ENCODE peak calls at places on chromosomes 12 and 14, in five cellular contexts. J, K, E, O and B are unnamed samples.

GRCh38 chr12:8969861-8970411 is 19.4 kb upstream of the KLRG1 start:
- DNase-seq in J (no peak), K (no peak), E (no peak), O (no peak), B (no peak)

GRCh38 chr14:64986578-64987571 is at the start of gene FNTB:
- DNase-seq in J (peak; percentile 99), K (peak; percentile 93), E (peak; percentile 96), O (peak; percentile 96), B (peak; percentile 99)

GRCh38 chr14:104425763-104426691 is 153.5 kb upstream of the C14orf180 start:
- DNase-seq in J (no peak), K (no peak), E (no peak), O (no peak), B (peak; percentile 46)

GRCh38 chr12:14187966-14188365 is 177.5 kb upstream of the ATF7IP start:
- DNase-seq in J (no peak), K (no peak), E (no peak), O (no peak), B (no peak)

GRCh38 chr12:121968880-121969279 is 50.5 kb downstream of the CFAP251 start:
- DNase-seq in J (no peak), K (no peak), E (no peak), O (no peak), B (no peak)

GRCh38 chr12:130441771-130442760 is 104.4 kb downstream of the PIWIL1 start:
- DNase-seq in J (no peak), K (no peak), E (no peak), O (no peak), B (no peak)

GRCh38 chr12:6735448-6736191 is 11.8 kb downstream of the COPS7A start:
- DNase-seq in J (peak; percentile 66), K (peak; percentile 51), E (no peak), O (peak; percentile 74), B (peak; percentile 83)

GRCh38 chr14:93076755-93077154 is 39.0 kb downstream of the ITPK1 start:
- DNase-seq in J (no peak), K (no peak), E (no peak), O (no peak), B (no peak)

GRCh38 chr14:31934767-31935266 is 142.3 kb upstream of the ARHGAP5 start:
- DNase-seq in J (peak; percentile 85), K (no peak), E (no peak), O (peak; percentile 15), B (no peak)

GRCh38 chr14:67517083-67517482 is 16.0 kb upstream of the PLEKHH1 start:
- DNase-seq in J (peak; percentile 73), K (peak; percentile 52), E (no peak), O (peak; percentile 52), B (no peak)

GRCh38 chr12:51792417-51792816 is 56.1 kb downstream of the FIGNL2 start:
- DNase-seq in J (peak; percentile 39), K (no peak), E (no peak), O (no peak), B (no peak)

GRCh38 chr12:2291182-2291832 is 238.5 kb downstream of the CACNA1C start:
- DNase-seq in J (peak; percentile 81), K (no peak), E (no peak), O (no peak), B (no peak)

GRCh38 chr12:15752780-15753179 is 36.4 kb downstream of the EPS8 start:
- DNase-seq in J (no peak), K (no peak), E (no peak), O (no peak), B (no peak)

GRCh38 chr14:61472025-61472672 is 150.8 kb downstream of the PRKCH start:
- DNase-seq in J (no peak), K (no peak), E (no peak), O (no peak), B (no peak)

GRCh38 chr12:3712209-3712992 is 40.5 kb downstream of the CRACR2A start:
- DNase-seq in J (no peak), K (no peak), E (no peak), O (no peak), B (no peak)

GRCh38 chr12:55132816-55133215 is 6.6 kb downstream of the OR9K2 start:
- DNase-seq in J (peak; percentile 32), K (no peak), E (no peak), O (no peak), B (no peak)

GRCh38 chr12:66120477-66120876 is 10.1 kb downstream of the LLPH start:
- DNase-seq in J (no peak), K (no peak), E (no peak), O (no peak), B (no peak)

DNA sequence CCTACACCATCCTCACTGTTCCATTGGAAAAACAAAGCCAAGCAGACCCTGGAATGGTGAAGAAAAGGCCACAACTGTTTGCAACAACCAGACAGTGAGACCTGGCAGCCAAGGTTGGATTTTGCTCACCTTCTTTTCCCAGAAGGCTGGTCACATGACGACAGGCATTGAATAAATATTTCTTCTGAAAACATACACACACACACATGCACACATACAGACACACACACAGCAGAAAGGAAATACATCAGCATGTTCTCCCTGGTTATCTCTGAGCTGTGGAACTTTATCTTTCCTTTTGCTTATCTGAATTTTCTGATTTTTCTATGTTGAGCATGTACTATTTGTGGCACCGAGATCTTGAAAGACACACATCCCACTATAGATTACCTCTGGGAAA is 38.0 kb upstream of the CCDC60 start:
- DNase-seq in J (no peak), K (peak; percentile 5), E (no peak), O (no peak), B (no peak)
- H3K27me3 ChIP-seq in J (no peaks in the 10 kb centered on the region), K (no peaks in the 10 kb centered on the region), E (no peaks in the 10 kb centered on the region), O (no peaks in the 10 kb centered on the region), B (no peaks in the 10 kb centered on the region)

GRCh38 chr12:105483691-105484090 is 153.2 kb downstream of the C12orf75 start:
- DNase-seq in J (no peak), K (no peak), E (no peak), O (no peak), B (no peak)
- TF ChIP-seq CTCF in J (no peak), K (no peak), E (no peak), O (no peak), B (no peak)

DNA sequence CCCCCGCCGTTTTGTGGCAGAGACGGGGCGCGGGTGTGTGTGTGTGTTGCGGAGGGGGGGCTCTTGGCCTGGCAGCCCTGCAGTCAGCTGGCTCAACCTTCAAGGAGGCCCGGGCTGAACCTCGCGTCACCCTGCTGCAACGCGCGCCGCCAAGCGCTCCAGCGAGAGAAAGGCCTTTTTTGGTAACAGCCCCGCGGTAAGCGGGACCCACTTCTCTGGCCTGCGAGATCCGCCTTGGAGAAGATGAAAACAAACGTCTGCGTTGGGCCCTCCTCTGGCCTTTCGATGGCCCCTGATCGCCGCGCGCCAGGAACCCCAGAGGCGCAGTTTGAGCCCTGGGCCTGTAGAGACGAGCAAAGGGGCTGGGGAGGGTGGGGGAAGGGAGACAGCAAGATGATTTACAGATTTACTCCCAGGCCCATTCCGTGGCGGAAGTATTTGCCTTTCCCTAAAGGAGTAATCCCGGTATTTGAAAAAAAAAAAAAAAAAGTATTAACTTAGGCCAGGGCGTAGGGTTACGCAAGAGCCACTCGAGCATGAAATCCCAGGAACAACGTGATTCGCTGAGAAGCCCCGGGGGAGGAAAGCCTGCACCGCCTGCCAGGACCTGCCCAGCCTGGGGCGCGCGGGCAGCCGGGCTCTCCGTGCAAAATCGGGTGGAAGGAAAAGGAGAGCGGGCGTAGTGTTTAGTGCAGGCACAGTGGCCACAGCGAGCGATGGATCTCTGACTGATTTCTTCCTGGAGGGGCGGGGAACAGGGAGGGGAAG is 4.5 kb upstream of the IRF2BPL start:
- DNase-seq in J (peak; percentile 87), K (peak; percentile 94), E (peak; percentile 78), O (peak; percentile 97), B (peak; percentile 95)
- H3K27me3 ChIP-seq in J (peaks cover 12% of the 10 kb centered on the region), K (no peaks in the 10 kb centered on the region), E (no peaks in the 10 kb centered on the region), O (no peaks in the 10 kb centered on the region), B (no peaks in the 10 kb centered on the region)

DNA sequence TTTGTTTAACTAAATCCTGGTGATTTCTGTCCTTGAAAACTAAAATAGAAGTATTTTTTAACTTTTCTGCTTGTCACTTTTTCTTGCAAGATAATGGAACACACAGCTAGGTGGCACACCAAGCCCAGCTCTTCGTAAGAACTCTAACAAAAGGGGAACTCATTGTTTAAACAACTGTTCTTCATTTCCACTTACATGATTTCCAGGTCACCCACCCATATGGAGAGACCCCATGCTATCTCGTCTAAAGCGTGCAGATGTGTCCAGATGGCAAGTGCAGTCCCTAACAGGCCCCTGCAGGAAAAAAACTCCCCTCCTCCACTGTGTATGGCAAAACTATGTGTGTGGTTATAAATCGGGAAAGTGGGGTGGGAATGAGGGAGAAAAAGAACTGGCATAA is 43.3 kb upstream of the NT5DC3 start:
- DNase-seq in J (peak; percentile 55), K (no peak), E (no peak), O (peak; percentile 34), B (no peak)
- TF ChIP-seq CTCF in J (peak; percentile 58), K (peak; percentile 15), E (peak; percentile 61), O (peak; percentile 23), B (peak; percentile 35)

DNA sequence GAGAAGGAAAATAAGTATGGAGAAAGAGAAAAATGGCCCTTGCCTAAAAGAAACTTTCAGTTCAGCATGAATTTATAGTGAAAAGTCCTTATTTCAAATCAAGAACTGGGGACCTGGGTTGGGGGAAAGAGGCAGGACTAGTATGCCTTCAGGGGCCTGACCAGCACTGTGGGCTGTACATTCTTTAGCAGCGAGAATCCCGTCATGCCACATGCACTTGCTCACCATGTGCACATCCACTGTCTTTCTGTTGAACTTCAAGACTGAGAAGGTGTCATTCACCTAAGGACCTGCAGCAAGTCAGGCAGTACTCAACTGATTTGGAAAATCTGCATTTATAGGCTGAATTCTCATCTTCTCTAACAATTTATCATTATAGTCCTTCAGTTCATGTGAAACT is 50.2 kb downstream of the RAB35 start:
- DNase-seq in J (no peak), K (no peak), E (no peak), O (no peak), B (no peak)
- H3K27me3 ChIP-seq in J (no peaks in the 10 kb centered on the region), K (no peaks in the 10 kb centered on the region), E (no peaks in the 10 kb centered on the region), O (no peaks in the 10 kb centered on the region), B (no peaks in the 10 kb centered on the region)

GRCh38 chr12:46005151-46005797 is 14.9 kb upstream of the SCAF11 start:
- DNase-seq in J (no peak), K (no peak), E (no peak), O (no peak), B (no peak)
- TF ChIP-seq CTCF in J (peak; percentile 64), K (peak; percentile 18), E (no peak), O (no peak), B (peak; percentile 39)